ENCODE peak calls at places on chromosome 15, in six cellular contexts. One of them, this sample, is unnamed. For H3K9me3, the result is how much of the 10 kb centered on the place peaks cover.

GRCh38 chr15:39172380-39173281 is 408.2 kb upstream of the THBS1 start:
- DNase-seq in CD8-positive, alpha-beta memory T cell: no peak
- DNase-seq in ovary: peak
- DNase-seq in A549: no peak
- DNase-seq in CD8-positive, alpha-beta T cell: no peak
- DNase-seq in body of pancreas: peak
- DNase-seq in this sample: no peak

GRCh38 chr15:58639992-58640391 is 109.5 kb downstream of the ADAM10 start:
- DNase-seq in CD8-positive, alpha-beta memory T cell: no peak
- DNase-seq in A549: no peak
- DNase-seq in ovary: no peak
- DNase-seq in body of pancreas: no peak
- DNase-seq in CD8-positive, alpha-beta T cell: no peak
- DNase-seq in this sample: no peak

GRCh38 chr15:35115155-35115725 is 30.1 kb upstream of the NANOGP8 start:
- DNase-seq in CD8-positive, alpha-beta memory T cell: no peak
- DNase-seq in body of pancreas: peak
- DNase-seq in A549: no peak
- DNase-seq in ovary: peak
- DNase-seq in CD8-positive, alpha-beta T cell: no peak
- DNase-seq in this sample: no peak

GRCh38 chr15:96052154-96052553 is 278.3 kb upstream of the NR2F2 start:
- DNase-seq in body of pancreas: no peak
- DNase-seq in CD8-positive, alpha-beta T cell: no peak
- DNase-seq in ovary: no peak
- DNase-seq in CD8-positive, alpha-beta memory T cell: no peak
- DNase-seq in A549: no peak
- DNase-seq in this sample: no peak

GRCh38 chr15:91515188-91515754 is 338.2 kb upstream of the SLCO3A1 start:
- DNase-seq in A549: peak
- DNase-seq in ovary: no peak
- DNase-seq in CD8-positive, alpha-beta memory T cell: no peak
- DNase-seq in CD8-positive, alpha-beta T cell: no peak
- DNase-seq in body of pancreas: peak
- DNase-seq in this sample: no peak

GRCh38 chr15:100205549-100206295 is 136.1 kb downstream of the ADAMTS17 start:
- DNase-seq in CD8-positive, alpha-beta T cell: no peak
- DNase-seq in ovary: no peak
- DNase-seq in body of pancreas: no peak
- DNase-seq in CD8-positive, alpha-beta memory T cell: no peak
- DNase-seq in A549: no peak
- DNase-seq in this sample: no peak

GRCh38 chr15:71634820-71635219 is 175.5 kb upstream of the NR2E3 start:
- DNase-seq in CD8-positive, alpha-beta memory T cell: no peak
- DNase-seq in ovary: no peak
- DNase-seq in body of pancreas: no peak
- DNase-seq in CD8-positive, alpha-beta T cell: no peak
- DNase-seq in A549: no peak
- DNase-seq in this sample: no peak

GRCh38 chr15:78929536-78930264 is 15.1 kb downstream of the CTSH start:
- DNase-seq in A549: no peak
- DNase-seq in ovary: no peak
- DNase-seq in body of pancreas: no peak
- DNase-seq in CD8-positive, alpha-beta memory T cell: no peak
- DNase-seq in CD8-positive, alpha-beta T cell: no peak
- DNase-seq in this sample: no peak

GRCh38 chr15:101434032-101434920 is 55.2 kb downstream of the PCSK6 start:
- DNase-seq in CD8-positive, alpha-beta T cell: no peak
- DNase-seq in A549: no peak
- DNase-seq in ovary: no peak
- DNase-seq in body of pancreas: no peak
- DNase-seq in CD8-positive, alpha-beta memory T cell: no peak
- DNase-seq in this sample: no peak

GRCh38 chr15:39589815-39590644 is 9.2 kb downstream of the THBS1 start:
- DNase-seq in CD8-positive, alpha-beta memory T cell: no peak
- DNase-seq in A549: no peak
- DNase-seq in body of pancreas: no peak
- DNase-seq in ovary: no peak
- DNase-seq in CD8-positive, alpha-beta T cell: no peak
- DNase-seq in this sample: no peak

GRCh38 chr15:79812536-79812935 is 84.3 kb downstream of the MTHFS start:
- DNase-seq in body of pancreas: no peak
- DNase-seq in ovary: no peak
- DNase-seq in A549: no peak
- DNase-seq in CD8-positive, alpha-beta T cell: no peak
- DNase-seq in CD8-positive, alpha-beta memory T cell: no peak
- DNase-seq in this sample: no peak

GRCh38 chr15:78108300-78109084 is 16.1 kb downstream of the SH2D7 start:
- DNase-seq in A549: peak
- DNase-seq in CD8-positive, alpha-beta T cell: peak
- DNase-seq in body of pancreas: peak
- DNase-seq in CD8-positive, alpha-beta memory T cell: peak
- DNase-seq in ovary: peak
- DNase-seq in this sample: peak

GRCh38 chr15:39942101-39942752 is 8.3 kb downstream of the EIF2AK4 start:
- DNase-seq in body of pancreas: no peak
- DNase-seq in CD8-positive, alpha-beta T cell: no peak
- DNase-seq in ovary: no peak
- DNase-seq in CD8-positive, alpha-beta memory T cell: no peak
- DNase-seq in A549: no peak
- DNase-seq in this sample: no peak

GRCh38 chr15:29774900-29775299 is 47.4 kb downstream of the TJP1 start:
- DNase-seq in CD8-positive, alpha-beta T cell: no peak
- DNase-seq in A549: peak
- DNase-seq in CD8-positive, alpha-beta memory T cell: no peak
- DNase-seq in ovary: no peak
- DNase-seq in body of pancreas: no peak
- DNase-seq in this sample: no peak

GRCh38 chr15:85764649-85765277 is 30.0 kb downstream of the KLHL25 start:
- DNase-seq in body of pancreas: no peak
- DNase-seq in A549: no peak
- DNase-seq in CD8-positive, alpha-beta memory T cell: no peak
- DNase-seq in CD8-positive, alpha-beta T cell: no peak
- DNase-seq in ovary: no peak
- DNase-seq in this sample: no peak

GRCh38 chr15:64748251-64748650 is 27.1 kb downstream of the RBPMS2 start:
- DNase-seq in body of pancreas: no peak
- DNase-seq in CD8-positive, alpha-beta memory T cell: no peak
- DNase-seq in ovary: no peak
- DNase-seq in A549: no peak
- DNase-seq in CD8-positive, alpha-beta T cell: no peak
- DNase-seq in this sample: no peak

GRCh38 chr15:70375006-70375409 is 277.3 kb upstream of the TLE3 start:
- DNase-seq in body of pancreas: no peak
- DNase-seq in ovary: no peak
- DNase-seq in A549: peak
- DNase-seq in CD8-positive, alpha-beta T cell: no peak
- DNase-seq in CD8-positive, alpha-beta memory T cell: no peak
- DNase-seq in this sample: no peak

GRCh38 chr15:88335074-88335473 is 78.5 kb upstream of the NTRK3 start:
- DNase-seq in ovary: no peak
- DNase-seq in CD8-positive, alpha-beta memory T cell: no peak
- DNase-seq in body of pancreas: no peak
- DNase-seq in CD8-positive, alpha-beta T cell: no peak
- DNase-seq in A549: no peak
- DNase-seq in this sample: no peak
- H3K9me3 ChIP-seq in ovary: under half
- H3K9me3 ChIP-seq in CD8-positive, alpha-beta memory T cell: under half
- H3K9me3 ChIP-seq in body of pancreas: under half
- H3K9me3 ChIP-seq in CD8-positive, alpha-beta T cell: under half
- H3K9me3 ChIP-seq in A549: under half
- H3K9me3 ChIP-seq in this sample: under half

DNA sequence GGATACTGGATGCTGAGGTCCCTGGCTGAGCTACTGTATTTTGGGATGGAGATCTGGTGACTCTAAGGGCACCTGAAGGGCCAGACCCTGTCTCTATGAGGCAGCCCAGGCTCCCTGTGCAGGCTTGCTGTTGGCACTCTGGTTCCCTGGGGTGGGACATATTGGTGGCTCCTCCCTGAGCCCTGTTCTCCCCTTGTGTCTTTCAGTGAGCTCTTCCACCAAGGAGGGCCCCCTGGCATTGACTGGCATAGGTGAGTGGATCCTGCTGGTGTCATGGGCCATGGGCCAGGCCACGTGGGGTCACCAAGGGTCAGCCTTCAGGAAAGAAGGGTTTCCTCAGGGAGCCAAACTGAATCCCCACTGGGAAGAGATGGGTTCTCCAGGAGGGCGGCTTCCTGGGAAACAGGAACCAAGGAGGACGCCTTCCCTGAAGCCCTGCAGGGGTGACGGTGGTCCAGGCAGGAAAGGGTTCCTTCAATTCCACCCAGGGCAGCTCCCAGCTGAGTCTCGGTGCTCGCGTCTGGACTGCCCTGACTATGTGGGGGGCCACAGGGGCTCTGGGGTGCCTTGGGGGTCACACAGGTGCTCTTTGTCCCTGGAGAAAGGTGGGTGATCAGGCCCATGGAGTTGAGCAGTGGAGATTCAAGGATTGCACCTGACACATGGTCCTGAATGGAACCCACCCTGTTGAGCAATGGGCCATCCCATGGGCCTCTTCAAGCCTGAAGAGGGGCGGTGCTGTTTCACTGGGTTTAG is 220.4 kb downstream of the SNRPN start:
- DNase-seq in body of pancreas: no peak
- DNase-seq in A549: no peak
- DNase-seq in ovary: peak
- DNase-seq in CD8-positive, alpha-beta T cell: no peak
- DNase-seq in CD8-positive, alpha-beta memory T cell: peak
- DNase-seq in this sample: peak
- H3K9me3 ChIP-seq in body of pancreas: under half
- H3K9me3 ChIP-seq in A549: under half
- H3K9me3 ChIP-seq in ovary: under half
- H3K9me3 ChIP-seq in CD8-positive, alpha-beta T cell: under half
- H3K9me3 ChIP-seq in CD8-positive, alpha-beta memory T cell: under half
- H3K9me3 ChIP-seq in this sample: under half

DNA sequence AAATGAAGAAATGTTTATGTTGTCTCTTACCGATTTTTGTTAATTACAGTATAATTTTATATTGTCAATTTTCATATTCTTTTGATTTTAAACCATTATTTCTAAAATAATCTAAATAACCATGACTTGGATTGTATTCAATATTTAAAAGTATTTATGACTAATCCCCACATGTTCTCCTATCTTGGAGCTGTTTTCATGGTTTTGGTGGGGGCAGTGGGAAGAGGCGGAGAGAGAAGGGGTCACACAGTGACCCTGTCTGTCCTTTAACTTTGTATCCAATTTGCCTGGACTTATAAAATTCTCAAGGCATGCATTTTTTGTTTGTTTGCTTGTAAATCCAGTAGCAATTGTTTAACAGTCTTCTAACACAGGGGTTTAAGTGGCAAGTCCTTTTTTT is 407.4 kb downstream of the NTRK3 start:
- DNase-seq in ovary: no peak
- DNase-seq in body of pancreas: no peak
- DNase-seq in A549: no peak
- DNase-seq in CD8-positive, alpha-beta memory T cell: no peak
- DNase-seq in CD8-positive, alpha-beta T cell: no peak
- DNase-seq in this sample: no peak
- H3K9me3 ChIP-seq in ovary: under half
- H3K9me3 ChIP-seq in body of pancreas: under half
- H3K9me3 ChIP-seq in A549: under half
- H3K9me3 ChIP-seq in CD8-positive, alpha-beta memory T cell: under half
- H3K9me3 ChIP-seq in CD8-positive, alpha-beta T cell: under half
- H3K9me3 ChIP-seq in this sample: under half

GRCh38 chr15:86772369-86773059 is 692.8 kb downstream of the AGBL1 start:
- DNase-seq in CD8-positive, alpha-beta memory T cell: no peak
- DNase-seq in CD8-positive, alpha-beta T cell: no peak
- DNase-seq in body of pancreas: no peak
- DNase-seq in ovary: no peak
- DNase-seq in A549: no peak
- DNase-seq in this sample: no peak

GRCh38 chr15:86773766-86774165 is 694.1 kb downstream of the AGBL1 start:
- DNase-seq in CD8-positive, alpha-beta memory T cell: no peak
- DNase-seq in CD8-positive, alpha-beta T cell: no peak
- DNase-seq in A549: no peak
- DNase-seq in ovary: no peak
- DNase-seq in body of pancreas: no peak
- DNase-seq in this sample: no peak

DNA sequence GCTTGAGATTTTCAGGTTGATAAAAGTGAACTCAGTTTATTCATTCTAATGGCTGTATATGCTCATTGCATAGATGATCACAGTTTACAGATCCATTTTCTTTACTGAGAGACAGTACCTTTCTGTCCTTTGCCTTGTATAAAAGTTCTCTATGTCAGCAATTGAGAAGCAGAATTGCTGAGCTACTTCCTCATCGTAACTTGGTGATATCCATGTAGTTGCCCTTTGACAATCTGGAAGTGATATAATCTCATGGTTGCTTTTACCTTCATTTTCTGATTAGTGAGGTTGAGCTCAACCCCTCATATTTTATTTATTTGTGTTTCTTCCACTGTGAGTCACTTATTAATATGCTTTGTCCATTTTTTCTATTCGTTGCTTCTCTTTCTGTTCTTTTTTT is 696.4 kb downstream of the AGBL1 start:
- DNase-seq in CD8-positive, alpha-beta memory T cell: no peak
- DNase-seq in ovary: no peak
- DNase-seq in body of pancreas: no peak
- DNase-seq in CD8-positive, alpha-beta T cell: no peak
- DNase-seq in A549: no peak
- DNase-seq in this sample: no peak
- H3K9me3 ChIP-seq in CD8-positive, alpha-beta memory T cell: under half
- H3K9me3 ChIP-seq in ovary: under half
- H3K9me3 ChIP-seq in body of pancreas: under half
- H3K9me3 ChIP-seq in CD8-positive, alpha-beta T cell: under half
- H3K9me3 ChIP-seq in A549: under half
- H3K9me3 ChIP-seq in this sample: under half

GRCh38 chr15:42449770-42450433 is 41.0 kb downstream of the ZNF106 start:
- DNase-seq in body of pancreas: no peak
- DNase-seq in CD8-positive, alpha-beta memory T cell: no peak
- DNase-seq in CD8-positive, alpha-beta T cell: no peak
- DNase-seq in ovary: no peak
- DNase-seq in A549: no peak
- DNase-seq in this sample: no peak
- H3K9me3 ChIP-seq in body of pancreas: under half
- H3K9me3 ChIP-seq in CD8-positive, alpha-beta memory T cell: under half
- H3K9me3 ChIP-seq in CD8-positive, alpha-beta T cell: under half
- H3K9me3 ChIP-seq in ovary: under half
- H3K9me3 ChIP-seq in A549: under half
- H3K9me3 ChIP-seq in this sample: under half

GRCh38 chr15:22265961-22266360 is 185.6 kb downstream of the OR4M2 start:
- DNase-seq in body of pancreas: no peak
- DNase-seq in CD8-positive, alpha-beta memory T cell: no peak
- DNase-seq in ovary: no peak
- DNase-seq in A549: no peak
- DNase-seq in CD8-positive, alpha-beta T cell: no peak
- DNase-seq in this sample: no peak
- H3K9me3 ChIP-seq in body of pancreas: under half
- H3K9me3 ChIP-seq in CD8-positive, alpha-beta memory T cell: under half
- H3K9me3 ChIP-seq in ovary: under half
- H3K9me3 ChIP-seq in A549: under half
- H3K9me3 ChIP-seq in CD8-positive, alpha-beta T cell: under half
- H3K9me3 ChIP-seq in this sample: under half